ENCODE peak calls at places on chromosome 9, in six cellular contexts. O is NCI-H1417, Z is Right ventricle myocardium inferior, Y is stomach, F is Kasumi-1, X is ovary. M is an unnamed sample.

GRCh38 chr9:136437839-136438547 is 1.7 kb downstream of the INPP5E start:
- DNase-seq in O (no peak), Z (no peak), Y (no peak), F (no peak), X (no peak), M (no peak)

GRCh38 chr9:126165755-126166154 is 160.9 kb upstream of the MVB12B start:
- DNase-seq in O (no peak), Z (no peak), Y (peak), F (no peak), X (no peak), M (no peak)

GRCh38 chr9:89387197-89387849 is 69.0 kb downstream of the SECISBP2 start:
- DNase-seq in O (no peak), Z (no peak), Y (no peak), F (no peak), X (no peak), M (no peak)

GRCh38 chr9:86557063-86557766 is 203.0 kb upstream of the TUT7 start:
- DNase-seq in O (no peak), Z (no peak), Y (no peak), F (no peak), X (no peak), M (no peak)

GRCh38 chr9:97529363-97530076 is 28.1 kb downstream of the TMOD1 start:
- DNase-seq in O (peak), Z (no peak), Y (no peak), F (no peak), X (no peak), M (no peak)

GRCh38 chr9:124202447-124202971 is 55.2 kb upstream of the NEK6 start:
- DNase-seq in O (no peak), Z (peak), Y (peak), F (peak), X (no peak), M (no peak)

GRCh38 chr9:137506702-137507171 is 43.5 kb downstream of the PNPLA7 start:
- DNase-seq in O (no peak), Z (no peak), Y (no peak), F (no peak), X (no peak), M (no peak)

GRCh38 chr9:79014929-79015699 is 556.7 kb upstream of the TLE4 start:
- DNase-seq in O (no peak), Z (no peak), Y (no peak), F (no peak), X (no peak), M (no peak)

GRCh38 chr9:92767078-92768054 is 2.7 kb upstream of the BICD2 start:
- DNase-seq in O (no peak), Z (no peak), Y (no peak), F (no peak), X (no peak), M (no peak)

GRCh38 chr9:79764377-79764776 is 192.6 kb downstream of the TLE4 start:
- DNase-seq in O (no peak), Z (no peak), Y (no peak), F (no peak), X (peak), M (no peak)

GRCh38 chr9:125608488-125609224 is 98.4 kb downstream of the MAPKAP1 start:
- DNase-seq in O (peak), Z (no peak), Y (no peak), F (no peak), X (peak), M (no peak)

GRCh38 chr9:92242115-92242778 is 51.2 kb downstream of the IARS1 start:
- DNase-seq in O (no peak), Z (no peak), Y (no peak), F (peak), X (no peak), M (no peak)

GRCh38 chr9:134562146-134562753 is 79.4 kb upstream of the COL5A1 start:
- DNase-seq in O (no peak), Z (no peak), Y (no peak), F (no peak), X (no peak), M (no peak)

GRCh38 chr9:92983984-92984589 is 36.8 kb downstream of the FGD3 start:
- DNase-seq in O (no peak), Z (no peak), Y (no peak), F (no peak), X (no peak), M (no peak)

GRCh38 chr9:92774274-92774673 is 9.6 kb upstream of the BICD2 start:
- DNase-seq in O (no peak), Z (no peak), Y (no peak), F (no peak), X (no peak), M (no peak)

GRCh38 chr9:137832830-137833590 is 44.6 kb upstream of the CACNA1B start:
- DNase-seq in O (no peak), Z (no peak), Y (no peak), F (no peak), X (no peak), M (no peak)

GRCh38 chr9:110443146-110443877 is 105.6 kb upstream of the TXNDC8 start:
- DNase-seq in O (no peak), Z (no peak), Y (no peak), F (no peak), X (no peak), M (no peak)

GRCh38 chr9:86563350-86563749 is 209.1 kb upstream of the TUT7 start:
- DNase-seq in O (no peak), Z (no peak), Y (no peak), F (no peak), X (no peak), M (no peak)

GRCh38 chr9:19108038-19108437 is 5.3 kb upstream of the HAUS6 start:
- DNase-seq in O (no peak), Z (no peak), Y (no peak), F (no peak), X (no peak), M (no peak)

GRCh38 chr9:126915281-126915816 is 767 bp downstream of the RALGPS1 start:
- DNase-seq in O (peak), Z (peak), Y (peak), F (no peak), X (peak), M (peak)

GRCh38 chr9:134049236-134049635 is 18.6 kb downstream of the BRD3 start:
- DNase-seq in O (no peak), Z (peak), Y (peak), F (no peak), X (no peak), M (no peak)

GRCh38 chr9:69965416-69966145 is 78.1 kb upstream of the MAMDC2 start:
- DNase-seq in O (no peak), Z (no peak), Y (no peak), F (no peak), X (no peak), M (no peak)

GRCh38 chr9:131487621-131488031 is 15.1 kb upstream of the POMT1 start:
- DNase-seq in O (no peak), Z (no peak), Y (no peak), F (no peak), X (no peak), M (no peak)

M was measured in NCI-H526 treated with DMSO at 0.1 percent for 48 hours.